ENCODE peak calls at places on chromosomes 6 and 20, in four cellular contexts. F, U, T and Q are unnamed samples.

GRCh38 chr20:35174458-35175216 is 2.8 kb downstream of the PROCR start:
- DNase-seq in F (no peak), U (no peak), T (no peak), Q (no peak)

GRCh38 chr6:142153230-142153629 is 6.2 kb downstream of the VTA1 start:
- DNase-seq in T (no peak), F (no peak), U (no peak), Q (no peak)

GRCh38 chr6:162615016-162615717 is 112.4 kb downstream of the PRKN start:
- DNase-seq in U (no peak), F (no peak), T (no peak), Q (peak)

GRCh38 chr20:1429143-1429728 is 36.4 kb upstream of the FKBP1A start:
- DNase-seq in T (no peak), U (no peak), F (no peak), Q (no peak)

GRCh38 chr20:4814696-4815252 is 93.1 kb downstream of the PRND start:
- DNase-seq in F (no peak), U (no peak), T (no peak), Q (peak)

GRCh38 chr20:2741463-2741862 is 48.9 kb downstream of the EBF4 start:
- DNase-seq in T (no peak), U (no peak), F (no peak), Q (peak)

GRCh38 chr6:109308018-109308492 is 74.2 kb downstream of the CD164 start:
- DNase-seq in T (peak), U (peak), F (peak), Q (peak)

GRCh38 chr6:158642097-158642601 is 2.4 kb downstream of the DYNLT1 start:
- DNase-seq in U (peak), T (peak), F (peak), Q (no peak)

GRCh38 chr6:167342879-167343610 is 18.2 kb downstream of the TTLL2 start:
- DNase-seq in F (no peak), U (no peak), T (no peak), Q (no peak)

GRCh38 chr6:75499640-75500039 is 6.0 kb upstream of the FILIP1 start:
- DNase-seq in U (no peak), T (no peak), F (no peak), Q (no peak)

GRCh38 chr20:610130-611046 is at the start of gene TCF15:
- DNase-seq in F (no peak), T (no peak), U (peak), Q (no peak)

GRCh38 chr6:63683071-63683603 is 47.5 kb downstream of the PHF3 start:
- DNase-seq in F (no peak), U (no peak), T (no peak), Q (no peak)

GRCh38 chr6:100719883-100720682 is 161.0 kb downstream of the ASCC3 start:
- DNase-seq in T (peak), U (no peak), F (no peak), Q (peak)

DNA sequence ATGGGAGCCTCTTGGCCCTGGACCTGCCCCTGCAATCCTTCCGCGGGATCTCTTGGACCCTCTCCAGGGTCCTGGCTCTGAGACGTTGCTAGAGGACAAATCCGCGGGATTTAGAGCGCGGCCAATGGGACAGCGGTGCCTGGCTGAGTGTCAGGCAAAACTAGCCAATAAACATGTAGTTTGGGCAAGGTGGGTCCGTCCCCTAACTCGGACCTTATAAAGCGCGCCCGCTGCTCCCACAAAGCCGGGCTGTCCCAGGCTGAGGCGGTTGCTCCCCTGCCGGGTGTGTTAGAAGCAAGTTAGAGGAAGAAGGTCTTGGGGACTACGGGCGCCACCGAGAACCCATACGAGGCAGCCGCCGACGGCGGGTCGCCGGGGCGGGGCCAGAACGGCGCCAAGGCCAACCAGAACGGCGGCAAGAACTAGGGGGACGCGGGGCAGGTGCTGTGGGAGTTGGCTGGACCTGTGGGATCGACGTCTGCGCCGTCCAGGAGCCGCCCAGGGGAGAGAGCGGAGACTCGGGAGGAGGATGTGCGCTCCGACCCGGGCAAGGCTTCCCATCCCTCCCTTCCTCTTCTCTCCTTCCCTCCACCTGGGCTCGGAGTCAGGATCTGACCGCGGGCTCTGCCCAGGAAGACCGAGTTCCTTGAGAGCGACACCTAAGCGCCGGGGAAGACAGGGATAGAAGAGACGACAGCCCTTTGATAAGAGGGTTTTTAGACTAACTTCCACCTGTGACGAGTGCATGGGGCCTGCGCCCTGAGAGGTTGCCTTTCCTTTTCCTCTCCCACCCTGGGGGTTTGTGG is 6.5 kb upstream of the TMEM14A start:
- DNase-seq in T (peak), F (peak), U (peak), Q (peak)
- TF ChIP-seq CTCF in T (no peak), F (no peak), U (no peak), Q (no peak)

DNA sequence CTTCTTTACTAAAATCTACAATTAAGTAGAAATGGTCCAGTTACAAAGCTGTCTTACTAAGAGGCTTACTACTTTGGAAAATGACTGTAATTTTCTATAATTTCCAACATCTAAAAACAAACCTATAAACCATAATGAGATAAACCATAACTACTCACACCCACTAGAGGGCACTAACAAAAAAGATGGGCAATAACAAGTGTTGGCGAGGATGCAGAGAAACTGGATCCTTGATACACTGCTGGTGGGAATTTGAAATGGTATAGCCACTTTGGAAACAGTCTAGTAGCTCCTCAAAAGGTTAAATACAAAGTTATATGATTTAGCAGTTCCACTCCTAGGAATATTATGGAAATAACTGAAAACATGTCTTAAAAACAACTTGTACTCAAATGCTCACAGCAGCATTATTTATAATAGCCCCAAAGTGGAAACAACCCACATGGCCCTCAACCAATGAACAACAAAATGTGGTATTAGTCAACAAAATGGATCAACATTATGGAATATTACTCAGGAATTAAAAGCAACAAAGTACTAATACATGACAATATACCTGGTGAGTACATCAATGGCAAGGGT is 50.6 kb downstream of the GJA10 start:
- DNase-seq in U (no peak), T (no peak), F (no peak), Q (peak)
- TF ChIP-seq CTCF in U (peak), T (peak), F (peak), Q (peak)

GRCh38 chr20:48723308-48724264 is 104.2 kb downstream of the PREX1 start:
- DNase-seq in F (peak), T (peak), U (peak), Q (peak)
- TF ChIP-seq CTCF in F (peak), T (no peak), U (peak), Q (no peak)

GRCh38 chr6:117906905-117907599 is at the start of gene SLC35F1:
- DNase-seq in F (no peak), T (no peak), U (peak), Q (no peak)
- TF ChIP-seq CTCF in F (peak), T (peak), U (peak), Q (no peak)

DNA sequence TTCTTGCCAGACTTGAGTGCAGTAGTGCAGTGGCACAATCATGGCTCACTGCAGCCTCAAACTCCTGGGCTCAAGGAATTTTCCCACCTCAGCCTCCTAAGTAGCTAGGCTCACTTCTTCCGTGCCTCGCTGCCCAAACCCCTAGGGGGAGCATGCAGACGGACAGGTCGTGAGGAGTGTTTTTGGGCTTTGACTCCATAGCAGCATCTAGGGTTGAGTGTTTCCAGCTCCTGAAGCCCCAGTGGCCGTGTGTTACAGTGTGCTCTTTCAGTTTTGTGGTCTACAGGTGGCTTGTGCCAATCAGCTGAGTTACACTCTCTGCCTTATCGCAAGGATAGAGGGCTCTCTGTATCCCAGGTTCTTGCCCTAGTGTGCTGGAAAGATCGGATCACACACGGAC is 33.4 kb downstream of the NCOA3 start:
- DNase-seq in F (no peak), U (no peak), T (no peak), Q (peak)
- TF ChIP-seq CTCF in F (no peak), U (peak), T (no peak), Q (no peak)

GRCh38 chr6:30611856-30612194 is 5.2 kb downstream of the PPP1R10 start:
- DNase-seq in F (no peak), T (no peak), U (no peak), Q (no peak)

GRCh38 chr6:30613251-30614043 is 3.6 kb downstream of the PPP1R10 start:
- DNase-seq in U (no peak), F (no peak), T (no peak), Q (peak)

GRCh38 chr6:30611150-30611855 is 5.7 kb downstream of the PPP1R10 start:
- DNase-seq in F (no peak), U (no peak), T (no peak), Q (no peak)

GRCh38 chr6:30612687-30613248 is 4.3 kb downstream of the PPP1R10 start:
- DNase-seq in T (peak), F (no peak), U (peak), Q (no peak)

GRCh38 chr6:30612213-30612612 is 4.8 kb downstream of the PPP1R10 start:
- DNase-seq in U (no peak), F (no peak), T (peak), Q (peak)
- TF ChIP-seq CTCF in U (peak), F (peak), T (peak), Q (peak)

GRCh38 chr20:6142348-6142993 is 19.6 kb upstream of the FERMT1 start:
- DNase-seq in U (peak), F (peak), T (peak), Q (peak)
- TF ChIP-seq CTCF in U (peak), F (peak), T (peak), Q (peak)

GRCh38 chr6:12311106-12311505 is 20.9 kb downstream of the EDN1 start:
- DNase-seq in T (no peak), U (no peak), F (no peak), Q (no peak)
- TF ChIP-seq CTCF in T (no peak), U (peak), F (no peak), Q (no peak)